ENCODE peak calls at places on chromosomes 13 and 19, in four cellular contexts. L, V, Y and H are unnamed samples. For H3K27me3, the result is how much of the 10 kb centered on the place peaks cover.

GRCh38 chr13:110648848-110649421 is 33.6 kb downstream of the NAXD start:
- DNase-seq in Y (no peak), V (no peak), L (no peak), H (no peak)

GRCh38 chr13:21297452-21297851 is 121.0 kb downstream of the MRPL57 start:
- DNase-seq in L (no peak), V (no peak), Y (no peak), H (no peak)

GRCh38 chr13:33236021-33236420 is 49.5 kb downstream of the STARD13 start:
- DNase-seq in Y (no peak), L (no peak), V (no peak), H (no peak)

GRCh38 chr19:54042989-54043388 is 20.7 kb downstream of the VSTM1 start:
- DNase-seq in V (no peak), L (no peak), Y (peak), H (no peak)

GRCh38 chr19:4350726-4351125 is 7.4 kb downstream of the MPND start:
- DNase-seq in Y (no peak), V (no peak), L (no peak), H (no peak)

GRCh38 chr13:71374471-71375041 is 492.4 kb downstream of the DACH1 start:
- DNase-seq in V (no peak), L (no peak), Y (no peak), H (no peak)

GRCh38 chr13:109880371-109881346 is 94.3 kb upstream of the IRS2 start:
- DNase-seq in Y (no peak), V (no peak), L (no peak), H (no peak)

GRCh38 chr19:31264379-31264778 is 84.9 kb downstream of the TSHZ3 start:
- DNase-seq in Y (no peak), V (no peak), L (peak), H (no peak)

GRCh38 chr19:14450168-14450874 is 17.2 kb downstream of the PKN1 start:
- DNase-seq in Y (peak), L (no peak), V (no peak), H (peak)

GRCh38 chr19:12365094-12365371 is 450 bp downstream of the ZNF442 start:
- DNase-seq in L (peak), V (no peak), Y (no peak), H (no peak)

GRCh38 chr19:4496304-4496703 is 22.0 kb downstream of the PLIN4 start:
- DNase-seq in V (no peak), Y (no peak), L (no peak), H (no peak)

GRCh38 chr13:63110431-63110830 is 1694.8 kb upstream of the PCDH20 start:
- DNase-seq in V (no peak), Y (no peak), L (no peak), H (no peak)

GRCh38 chr19:36688058-36688457 is 646 bp downstream of the ZNF567 start:
- DNase-seq in Y (no peak), L (no peak), V (no peak), H (no peak)

DNA sequence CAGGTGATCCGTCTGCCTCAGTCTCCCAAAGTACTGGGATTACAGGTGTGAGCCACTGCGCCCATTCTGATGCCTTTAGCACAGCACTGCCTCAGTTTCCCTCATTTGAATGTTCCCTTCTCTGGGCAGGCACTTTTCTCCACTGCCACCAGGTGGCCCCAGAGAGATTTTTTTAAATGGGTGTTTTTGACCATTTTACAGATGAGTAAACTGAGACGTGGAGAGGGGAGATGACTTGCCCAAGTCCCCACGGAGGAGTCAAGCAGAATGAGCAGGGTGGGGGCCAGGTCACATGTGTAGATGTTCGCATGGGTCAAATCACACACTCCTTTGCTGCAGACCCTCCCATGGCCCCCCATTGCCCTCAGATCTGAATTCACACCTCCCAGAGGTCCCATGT is 3.2 kb upstream of the PDE4C start:
- DNase-seq in Y (no peak), L (no peak), V (no peak), H (no peak)
- TF ChIP-seq CTCF in Y (peak), L (peak), V (peak), H (peak)

DNA sequence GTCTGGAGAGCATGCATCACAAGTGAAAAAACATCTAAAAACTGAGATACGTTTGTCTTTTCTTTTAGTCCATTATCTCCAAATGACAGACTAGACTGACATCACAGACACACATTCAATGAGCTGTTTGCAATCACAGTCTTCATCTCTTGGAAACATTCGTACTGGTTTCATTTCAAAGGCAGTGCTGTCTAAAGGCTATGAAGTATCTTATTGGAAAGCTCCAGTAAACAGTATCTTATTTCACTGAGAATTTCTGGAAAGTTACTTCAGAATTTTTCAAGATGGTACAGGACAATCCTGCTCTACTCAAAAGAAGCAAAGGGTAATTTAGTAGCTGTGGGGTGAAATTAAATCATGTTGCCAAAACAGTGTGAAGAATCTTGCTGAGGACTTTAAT is 53.5 kb upstream of the TNFRSF19 start:
- DNase-seq in Y (no peak), V (no peak), L (no peak), H (no peak)
- H3K4me3 ChIP-seq in Y (no peak), V (no peak), L (no peak), H (no peak)

GRCh38 chr19:51544038-51544437 is 12.6 kb upstream of the SIGLEC6 start:
- DNase-seq in L (no peak), Y (no peak), V (no peak), H (no peak)

GRCh38 chr19:51548213-51548651 is 16.8 kb upstream of the SIGLEC6 start:
- DNase-seq in L (no peak), V (no peak), Y (no peak), H (no peak)

GRCh38 chr19:51546650-51547396 is 15.4 kb upstream of the SIGLEC6 start:
- DNase-seq in Y (peak), L (no peak), V (no peak), H (no peak)

GRCh38 chr19:51547397-51548212 is 16.1 kb upstream of the SIGLEC6 start:
- DNase-seq in L (no peak), V (no peak), Y (peak), H (no peak)

DNA sequence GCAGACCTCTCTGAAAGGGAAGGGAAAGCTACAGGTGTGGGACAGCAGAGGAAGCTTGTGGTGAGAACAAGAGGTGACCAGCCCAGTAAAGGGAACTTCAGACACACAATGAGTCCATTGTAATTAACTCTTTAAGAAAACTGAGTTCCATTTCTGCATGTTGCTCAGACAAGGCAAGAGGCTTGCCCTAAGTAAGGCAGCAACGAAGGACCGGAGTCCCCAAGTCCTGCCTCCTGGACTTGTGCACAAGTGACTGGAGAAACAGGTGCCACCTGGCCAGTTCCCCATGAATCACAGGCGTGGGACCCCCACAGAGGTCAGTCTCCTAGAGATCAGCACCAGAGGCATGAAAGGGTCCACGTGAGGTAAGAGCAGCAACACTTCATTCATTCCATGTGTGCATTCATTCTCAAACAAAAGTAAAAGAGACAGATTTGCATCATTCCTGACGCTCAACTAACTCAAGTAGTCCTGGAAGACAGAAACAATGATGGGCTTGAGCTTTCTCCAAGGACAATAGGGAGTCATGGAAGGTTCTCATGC is 14.7 kb upstream of the SIGLEC6 start:
- DNase-seq in L (no peak), V (no peak), Y (no peak), H (no peak)
- H3K27me3 ChIP-seq in L (under half), V (under half), Y (under half), H (under half)

GRCh38 chr13:98563071-98563470 is 13.8 kb downstream of the STK24 start:
- DNase-seq in Y (no peak), V (no peak), L (no peak), H (no peak)

GRCh38 chr13:98556417-98556816 is 20.5 kb downstream of the STK24 start:
- DNase-seq in L (no peak), Y (no peak), V (no peak), H (no peak)

GRCh38 chr13:98557934-98558630 is 18.8 kb downstream of the STK24 start:
- DNase-seq in L (no peak), Y (no peak), V (no peak), H (no peak)

DNA sequence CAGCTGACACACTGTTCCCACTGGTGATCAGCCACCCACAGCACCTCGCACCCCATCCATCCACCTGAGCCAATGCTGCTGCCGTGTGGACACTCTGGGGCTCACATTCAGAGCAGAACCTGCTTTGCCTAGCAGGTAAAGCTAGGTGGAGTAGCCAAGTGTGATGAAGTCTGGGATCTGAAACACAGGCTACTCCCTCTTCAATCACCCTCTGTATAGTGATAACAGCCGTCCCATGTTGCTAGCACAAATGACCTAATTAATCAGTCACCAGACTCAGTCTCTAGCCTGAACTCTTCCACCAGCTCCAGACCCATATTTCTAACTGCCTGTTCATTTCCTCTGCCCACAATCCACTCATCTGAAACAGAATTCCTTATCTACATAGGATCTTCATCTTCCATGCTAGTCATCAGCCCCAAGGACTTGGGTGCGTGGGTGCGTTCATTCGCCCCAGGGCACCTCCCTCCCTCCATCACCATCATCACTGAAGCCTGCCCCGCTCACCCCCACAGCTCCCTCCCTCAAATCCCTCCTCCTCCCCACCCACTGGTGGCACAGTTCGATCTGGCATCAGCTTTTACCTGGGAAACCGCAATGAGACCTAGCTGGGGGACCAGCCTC is 19.8 kb downstream of the STK24 start:
- DNase-seq in V (no peak), L (no peak), Y (no peak), H (no peak)
- TF ChIP-seq CTCF in V (no peak), L (no peak), Y (peak), H (no peak)

DNA sequence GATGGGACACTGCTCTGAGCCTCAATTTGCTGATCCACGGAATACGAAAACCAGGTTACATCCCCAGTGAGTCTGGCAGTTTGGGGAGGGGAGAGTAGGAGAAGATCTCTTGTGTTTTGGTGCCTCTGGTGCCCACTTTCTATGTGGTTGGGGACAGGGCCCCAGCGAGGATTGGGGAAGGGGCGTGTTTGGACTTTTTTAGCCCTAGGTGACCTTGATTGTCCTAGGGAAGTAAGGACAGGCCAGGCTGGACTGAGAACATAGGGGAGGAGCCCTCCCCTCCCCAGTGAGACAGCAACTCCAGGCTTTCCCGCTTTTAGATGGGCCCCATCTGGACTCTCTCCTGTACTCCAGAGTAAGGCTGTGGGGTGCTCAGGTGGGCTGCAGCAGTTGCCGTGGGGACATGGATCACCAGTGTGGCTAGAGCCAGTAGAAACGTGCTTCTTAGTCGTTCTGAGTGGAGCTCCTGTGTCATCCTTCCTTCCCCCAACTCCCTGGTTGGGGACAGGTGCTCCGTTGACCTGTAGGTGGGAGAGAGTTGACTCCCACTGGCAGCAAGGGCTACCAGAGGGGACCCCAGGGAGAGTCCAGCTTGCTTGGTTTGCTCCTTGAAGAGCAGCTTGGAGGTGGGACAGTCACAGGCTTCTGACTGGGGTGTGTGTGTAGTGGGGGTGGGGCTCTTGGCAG is 4.3 kb downstream of the EGLN2 start:
- DNase-seq in L (no peak), V (no peak), Y (peak), H (no peak)
- H3K4me3 ChIP-seq in L (peak), V (no peak), Y (peak), H (peak)

GRCh38 chr13:94711561-94712286 is 621 bp downstream of the SOX21 start:
- DNase-seq in Y (peak), L (no peak), V (no peak), H (no peak)

GRCh38 chr13:94708971-94709614 is 3.3 kb downstream of the SOX21 start:
- DNase-seq in L (no peak), Y (no peak), V (no peak), H (no peak)

GRCh38 chr13:94710081-94710809 is 2.1 kb downstream of the SOX21 start:
- DNase-seq in L (no peak), V (no peak), Y (no peak), H (no peak)

GRCh38 chr13:94712287-94712811 is at the start of gene SOX21:
- DNase-seq in L (no peak), V (no peak), Y (no peak), H (peak)

GRCh38 chr13:94710881-94711560 is 1.3 kb downstream of the SOX21 start:
- DNase-seq in Y (peak), L (no peak), V (no peak), H (no peak)
- H3K27me3 ChIP-seq in Y (under half), L (half or more), V (half or more), H (under half)

DNA sequence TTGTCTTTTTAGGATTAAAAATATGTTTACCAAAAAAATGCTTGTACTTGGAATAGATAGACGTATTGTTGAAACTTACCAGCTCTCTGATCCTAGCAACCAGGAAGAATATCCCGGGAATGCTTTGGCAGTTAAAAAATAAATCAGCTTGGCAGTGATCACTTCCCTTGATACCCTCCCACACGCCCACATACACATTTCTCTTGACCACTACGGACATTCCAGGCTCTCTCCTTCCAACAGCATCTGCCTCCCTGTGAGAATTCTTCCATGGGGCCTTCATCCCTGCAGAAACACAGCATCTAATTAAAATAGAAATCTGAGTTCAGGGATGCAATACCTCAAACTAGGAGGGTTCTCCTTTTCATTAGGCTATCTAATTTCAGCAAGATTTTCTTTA is 57.9 kb downstream of the THSD1 start:
- DNase-seq in L (no peak), V (no peak), Y (no peak), H (no peak)
- TF ChIP-seq CTCF in L (no peak), V (no peak), Y (no peak), H (no peak)

DNA sequence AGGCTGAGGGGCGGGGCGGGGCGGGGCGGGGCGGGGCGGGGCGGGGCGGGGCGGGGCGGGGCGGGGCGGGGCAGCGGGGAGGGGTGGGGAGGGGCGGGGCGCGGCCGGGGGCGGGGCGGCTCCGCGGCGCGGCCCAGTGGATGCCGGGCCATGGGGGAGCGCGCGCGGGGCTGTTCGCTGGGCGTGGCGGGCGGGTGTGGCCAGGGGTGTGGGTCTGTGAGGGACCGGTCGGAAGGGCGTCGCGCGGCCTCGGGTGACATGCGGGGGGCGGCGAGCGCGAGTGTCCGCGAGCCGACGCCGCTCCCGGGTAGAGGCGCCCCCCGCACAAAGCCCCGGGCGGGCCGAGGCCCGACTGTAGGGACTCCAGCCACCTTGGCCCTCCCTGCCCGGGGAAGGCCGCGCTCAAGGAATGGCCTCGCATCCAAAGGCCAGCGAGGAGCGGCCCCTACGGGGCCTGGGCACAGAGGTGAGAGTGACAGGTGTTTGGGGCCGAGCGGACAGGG is at the start of gene ZFP28:
- DNase-seq in L (peak), Y (no peak), V (no peak), H (no peak)
- H3K4me3 ChIP-seq in L (peak), Y (no peak), V (peak), H (no peak)

GRCh38 chr19:45773384-45773783 is 4.3 kb upstream of the SIX5 start:
- DNase-seq in L (no peak), Y (no peak), V (no peak), H (no peak)

GRCh38 chr19:45771331-45771933 is 2.4 kb upstream of the SIX5 start:
- DNase-seq in Y (no peak), V (no peak), L (no peak), H (no peak)

GRCh38 chr19:45774765-45775164 is 5.7 kb upstream of the SIX5 start:
- DNase-seq in Y (no peak), V (no peak), L (no peak), H (no peak)

GRCh38 chr19:45772130-45772880 is 3.3 kb upstream of the SIX5 start:
- DNase-seq in V (no peak), Y (no peak), L (no peak), H (no peak)

DNA sequence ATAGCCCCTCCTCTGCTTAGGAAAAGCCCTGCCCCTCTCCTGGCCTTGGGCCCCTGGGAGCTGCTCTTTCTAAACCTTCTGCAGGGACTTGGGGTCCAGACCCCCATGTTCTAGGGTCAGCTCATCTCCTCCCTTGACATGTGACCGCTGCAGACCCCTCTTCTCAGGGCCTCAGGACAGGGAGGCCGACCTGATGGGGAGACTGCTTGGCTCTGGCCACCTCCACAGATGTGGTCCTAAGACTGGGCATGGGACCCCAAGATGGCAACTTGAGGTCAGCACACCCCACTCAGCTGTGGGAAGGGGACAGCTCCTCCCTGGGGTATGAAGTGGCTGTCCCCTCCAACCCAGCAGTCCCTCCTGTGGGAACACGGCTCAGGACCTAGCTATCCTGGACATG is 3.9 kb upstream of the SIX5 start:
- DNase-seq in L (no peak), Y (no peak), V (no peak), H (no peak)
- H3K27me3 ChIP-seq in L (under half), Y (under half), V (under half), H (under half)